ENCODE peak calls at places on chromosomes 4 and X, in eight cellular contexts. Z, S, O, M, Y, E, Q and V are unnamed samples.

GRCh38 chrX:44828008-44828605 is 15.7 kb upstream of the DUSP21 start:
- DNase-seq in Z (no peak), Q (no peak), M (no peak), O (peak; percentile 17), S (peak; percentile 53), E (no peak), Y (peak; percentile 85), V (no peak)

GRCh38 chr4:17781072-17781830 is at the start of gene FAM184B:
- DNase-seq in S (no peak), Y (no peak), O (no peak), Z (peak; percentile 66), M (peak; percentile 74), Q (peak; percentile 17), E (no peak), V (no peak)

GRCh38 chr4:154622598-154622997 is 10.1 kb upstream of the FGG start:
- DNase-seq in M (no peak), Z (peak; percentile 18), Q (peak; percentile 82), E (no peak), Y (peak; percentile 36), S (no peak), O (no peak), V (no peak)

GRCh38 chr4:62517721-62518120 is 1317.6 kb downstream of the ADGRL3 start:
- DNase-seq in Y (peak; percentile 29), S (no peak), M (no peak), E (no peak), O (no peak), Z (no peak), Q (no peak), V (no peak)

GRCh38 chr4:143025111-143025704 is 159.5 kb upstream of the USP38 start:
- DNase-seq in O (no peak), Q (no peak), E (no peak), M (no peak), S (peak; percentile 20), Z (no peak), Y (peak; percentile 21), V (no peak)

GRCh38 chrX:109475174-109475891 is 6.6 kb downstream of the GUCY2F start:
- DNase-seq in M (no peak), E (peak; percentile 32), Q (peak; percentile 67), S (no peak), Z (peak; percentile 71), O (no peak), Y (peak; percentile 27), V (no peak)

GRCh38 chrX:42778096-42778495 is at the start of gene PPP1R2C:
- DNase-seq in Z (no peak), E (no peak), S (no peak), Q (no peak), O (no peak), Y (no peak), M (peak; percentile 71), V (no peak)

GRCh38 chr4:184648220-184649025 is 824 bp downstream of the CASP3 start:
- DNase-seq in Z (peak; percentile 69), E (peak; percentile 76), Q (peak; percentile 69), M (peak; percentile 95), O (peak; percentile 74), Y (peak; percentile 55), S (no peak), V (peak; percentile 86)

GRCh38 chr4:150960079-150960478 is 55.0 kb downstream of the LRBA start:
- DNase-seq in Y (peak; percentile 33), O (no peak), Z (no peak), M (no peak), E (no peak), Q (peak; percentile 19), S (peak; percentile 10), V (no peak)
- TF ChIP-seq CTCF in Y (peak; percentile 77), O (peak; percentile 27), Z (peak; percentile 14), M (peak; percentile 21), E (peak; percentile 42), Q (peak; percentile 39), S (peak; percentile 77), V (no peak)

DNA sequence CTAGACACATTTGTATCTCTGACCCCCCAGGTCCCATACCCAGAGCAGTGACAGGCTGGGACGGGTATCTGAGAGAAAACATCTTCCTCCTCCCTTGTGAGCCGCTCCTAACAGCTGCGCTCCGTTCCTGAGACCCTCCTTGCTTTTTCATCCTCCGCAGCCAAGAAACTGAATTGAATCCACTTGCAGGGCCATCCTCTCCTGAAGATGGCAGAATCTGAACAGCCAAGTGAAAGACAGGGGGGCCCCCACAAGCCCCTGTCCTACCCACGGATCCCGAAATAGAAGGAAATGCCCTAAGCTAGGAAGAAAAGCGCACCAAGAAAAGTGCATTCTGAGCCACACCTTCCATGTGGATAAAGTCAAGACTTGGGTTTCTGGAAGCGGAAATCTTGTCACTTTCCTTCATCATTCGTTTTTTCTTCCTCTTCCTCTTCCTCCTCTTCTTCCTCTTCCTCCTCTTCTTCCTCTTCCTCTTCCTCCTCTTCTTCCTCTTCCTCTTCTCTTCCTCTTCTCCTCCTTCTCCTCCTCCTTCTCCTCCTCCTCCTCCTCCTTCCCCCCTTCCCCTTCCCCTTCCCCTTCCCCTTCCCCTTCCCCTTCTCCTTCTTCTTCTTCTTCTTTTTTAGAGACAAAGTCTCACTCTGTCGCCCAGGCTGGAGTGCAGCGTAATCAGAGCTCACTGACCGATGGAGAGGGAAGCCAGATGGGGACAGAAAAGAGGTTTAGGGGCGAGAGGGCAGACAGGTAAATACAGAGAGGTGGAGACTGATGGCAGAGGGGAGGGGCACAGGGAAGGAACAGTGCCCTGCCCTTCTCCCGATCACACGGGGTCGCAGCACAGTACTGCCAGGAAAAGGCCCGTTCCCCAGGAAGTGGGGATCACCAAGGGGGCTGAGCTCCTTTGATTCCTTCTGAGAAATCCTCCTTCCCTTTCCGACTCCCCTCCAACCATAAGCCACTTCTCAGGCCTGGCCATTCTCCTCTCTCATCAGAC is 85.9 kb upstream of the WWC2 start:
- DNase-seq in Y (no peak), Z (no peak), S (no peak), E (no peak), Q (no peak), O (no peak), M (no peak), V (no peak)
- TF ChIP-seq CTCF in Y (no peak), Z (no peak), S (no peak), E (no peak), Q (no peak), O (no peak), M (no peak), V (no peak)

GRCh38 chr4:7253341-7253700 is 61.0 kb downstream of the SORCS2 start:
- DNase-seq in Y (no peak), E (no peak), S (no peak), O (no peak), M (no peak), Z (no peak), Q (no peak), V (no peak)

GRCh38 chr4:7254736-7255487 is 62.6 kb downstream of the SORCS2 start:
- DNase-seq in E (no peak), Y (no peak), Q (no peak), Z (no peak), M (no peak), S (no peak), O (peak; percentile 35), V (no peak)

GRCh38 chr4:7255488-7255881 is 63.1 kb downstream of the SORCS2 start:
- DNase-seq in E (no peak), Z (no peak), M (no peak), Y (no peak), O (no peak), Q (no peak), S (no peak), V (no peak)

GRCh38 chr4:7252510-7253340 is 60.4 kb downstream of the SORCS2 start:
- DNase-seq in E (no peak), M (no peak), Q (no peak), Z (no peak), S (no peak), O (no peak), Y (no peak), V (no peak)

DNA sequence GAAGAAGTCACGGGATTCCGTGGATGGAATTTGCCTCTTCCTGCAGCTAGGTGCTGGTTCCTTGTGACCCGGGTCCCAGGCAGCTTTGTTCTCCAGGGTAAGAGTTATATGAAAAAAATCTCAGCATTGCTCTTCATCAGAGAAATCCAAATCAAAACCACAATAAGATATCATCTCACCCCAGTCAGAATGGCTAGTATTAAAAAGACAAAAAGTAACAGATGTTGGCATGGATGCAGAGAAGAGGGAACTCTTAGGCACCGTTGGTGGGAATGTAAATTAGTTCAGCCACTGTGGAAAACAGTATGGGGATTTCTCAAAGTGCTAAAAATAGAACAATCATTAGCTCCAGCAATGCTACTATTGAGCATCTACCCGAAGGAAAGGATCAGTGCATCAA is 61.5 kb downstream of the SORCS2 start:
- DNase-seq in S (no peak), E (no peak), O (no peak), Z (no peak), M (no peak), Y (no peak), Q (no peak), V (no peak)
- TF ChIP-seq CTCF in S (no peak), E (no peak), O (no peak), Z (no peak), M (no peak), Y (no peak), Q (no peak), V (no peak)

GRCh38 chrX:54248309-54248708 is 65.3 kb upstream of the FAM120C start:
- DNase-seq in S (peak; percentile 5), Q (peak; percentile 33), O (no peak), Y (peak; percentile 28), Z (no peak), M (no peak), E (no peak), V (no peak)
- TF ChIP-seq CTCF in S (peak; percentile 37), Q (peak; percentile 38), O (peak; percentile 21), Y (peak; percentile 32), Z (no peak), M (no peak), E (no peak), V (no peak)

GRCh38 chrX:17361620-17362019 is 13.4 kb upstream of the NHS start:
- DNase-seq in E (no peak), Q (no peak), M (no peak), Y (no peak), O (no peak), Z (peak; percentile 53), S (no peak), V (no peak)
- TF ChIP-seq CTCF in E (no peak), Q (peak; percentile 15), M (no peak), Y (peak; percentile 9), O (no peak), Z (peak; percentile 38), S (no peak), V (no peak)